ENCODE peak calls at places on chromosomes 5 and 9, in six cellular contexts. N is testis; U is uterus; T is IMR-90; S is CD8-positive, alpha-beta memory T cell; B is Peyer's patch. D is an unnamed sample.

GRCh38 chr9:36450110-36450732 is 50.2 kb upstream of the RNF38 start:
- DNase-seq in S (peak), N (peak), B (no peak), T (peak), U (no peak), D (no peak)

GRCh38 chr5:134450374-134450773 is 38.7 kb upstream of the CDKN2AIPNL start:
- DNase-seq in S (no peak), N (no peak), U (no peak), B (no peak), T (no peak), D (no peak)

GRCh38 chr9:3868012-3868411 is 342.2 kb upstream of the RFX3 start:
- DNase-seq in S (no peak), U (no peak), B (no peak), N (no peak), T (peak), D (no peak)

GRCh38 chr5:139293504-139294371 is at the start of gene MATR3:
- DNase-seq in N (peak), B (peak), S (peak), U (peak), T (peak), D (peak)

GRCh38 chr9:38176256-38176655 is 107.2 kb upstream of the SHB start:
- DNase-seq in S (no peak), T (no peak), U (no peak), N (no peak), B (no peak), D (no peak)

GRCh38 chr9:127521919-127522304 is 70.6 kb downstream of the LRSAM1 start:
- DNase-seq in T (no peak), S (no peak), N (no peak), U (no peak), B (no peak), D (no peak)

GRCh38 chr9:129761901-129762359 is 9.1 kb upstream of the PTGES start:
- DNase-seq in B (no peak), T (peak), N (no peak), S (no peak), U (peak), D (no peak)

GRCh38 chr9:113228130-113228665 is 6.9 kb downstream of the SLC31A1 start:
- DNase-seq in B (no peak), U (no peak), T (no peak), N (no peak), S (peak), D (no peak)

GRCh38 chr5:142295084-142295758 is 29.6 kb downstream of the SPRY4 start:
- DNase-seq in T (peak), U (no peak), S (no peak), N (no peak), B (no peak), D (no peak)

GRCh38 chr5:18270635-18271338 is 636.5 kb downstream of the TAF11L14 start:
- DNase-seq in U (no peak), N (no peak), S (no peak), T (no peak), B (no peak), D (peak)

GRCh38 chr5:74555991-74556390 is 84.5 kb downstream of the ENC1 start:
- DNase-seq in T (no peak), S (no peak), N (no peak), B (no peak), U (no peak), D (no peak)

GRCh38 chr9:125343518-125344284 is 82.1 kb downstream of the GAPVD1 start:
- DNase-seq in U (no peak), N (no peak), S (no peak), T (peak), B (no peak), D (peak)

GRCh38 chr9:108444400-108445358 is 411.1 kb downstream of the ACTL7B start:
- DNase-seq in U (peak), S (no peak), T (peak), B (no peak), N (no peak), D (peak)

GRCh38 chr9:129623331-129623730 is 2.4 kb upstream of the C9orf50 start:
- DNase-seq in S (no peak), T (peak), B (no peak), U (no peak), N (no peak), D (no peak)

GRCh38 chr5:112333236-112333850 is 85.7 kb downstream of the EPB41L4A start:
- DNase-seq in S (no peak), N (no peak), U (no peak), T (no peak), B (no peak), D (no peak)

GRCh38 chr5:149161026-149161687 is 19.9 kb downstream of the ABLIM3 start:
- DNase-seq in B (no peak), U (no peak), S (no peak), T (no peak), N (no peak), D (no peak)

GRCh38 chr5:80931423-80931822 is 28.7 kb upstream of the RASGRF2 start:
- DNase-seq in N (no peak), U (no peak), T (no peak), B (no peak), S (no peak), D (no peak)

GRCh38 chr9:110464321-110464720 is 115.2 kb downstream of the SVEP1 start:
- DNase-seq in B (no peak), U (no peak), T (no peak), N (no peak), S (no peak), D (no peak)

DNA sequence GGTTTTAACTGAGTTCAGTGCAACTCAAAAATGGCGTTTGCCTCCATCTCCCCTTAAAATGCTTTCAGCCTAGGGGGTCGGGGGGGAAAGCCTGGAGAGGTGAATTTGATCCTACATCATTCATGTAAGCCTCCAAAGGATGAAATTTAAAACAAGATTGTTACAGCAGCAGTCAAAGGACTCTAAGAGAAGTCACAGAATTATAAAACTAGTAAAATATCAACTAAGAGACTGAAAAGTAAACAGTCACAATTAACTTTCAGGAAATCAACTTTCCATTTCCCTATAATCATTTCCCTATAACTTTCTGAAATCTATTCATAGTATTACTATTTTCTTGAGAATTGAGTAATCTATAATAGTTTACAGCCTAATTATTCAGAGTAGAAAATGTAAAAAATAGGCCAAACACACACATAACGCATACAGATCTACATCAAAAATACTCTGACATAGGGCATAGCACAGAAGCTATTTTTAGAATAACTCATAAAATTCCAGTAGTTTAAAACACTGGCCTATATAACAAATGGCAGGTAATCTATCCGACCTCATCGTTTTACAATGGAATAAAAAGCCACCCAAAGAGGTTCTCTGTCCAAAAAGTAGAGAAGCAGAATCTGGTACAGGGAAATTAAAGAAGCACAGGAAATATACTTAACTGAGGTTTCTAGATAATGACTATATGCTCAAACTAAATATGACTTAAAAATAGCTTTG is 37.6 kb downstream of the FBXL17 start:
- DNase-seq in S (no peak), U (no peak), B (no peak), T (no peak), N (no peak), D (no peak)
- H3K27ac ChIP-seq in S (no peak), U (no peak), B (no peak), T (no peak), N (no peak), D (no peak)

DNA sequence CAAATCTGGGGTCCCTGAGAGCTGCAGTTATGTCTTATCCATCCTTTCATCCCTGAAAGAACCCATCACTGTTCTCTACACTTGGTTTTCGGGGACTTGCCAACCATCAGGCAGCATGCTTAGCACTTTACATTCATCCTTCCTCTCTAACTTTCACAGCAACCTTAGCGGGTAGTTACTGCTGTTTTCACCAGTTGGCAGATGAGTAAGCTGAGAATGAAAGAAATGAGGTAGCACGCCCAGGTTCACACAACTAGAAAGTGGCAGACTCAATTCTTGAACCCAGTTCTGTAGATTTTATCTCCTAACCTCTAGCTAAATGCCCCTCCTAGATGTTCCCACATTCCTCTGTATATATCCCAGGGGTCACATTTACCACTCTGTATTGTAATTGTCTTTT is 342.0 kb upstream of the WWC1 start:
- DNase-seq in T (no peak), B (no peak), S (no peak), U (no peak), N (no peak), D (no peak)
- H3K27ac ChIP-seq in T (no peak), B (no peak), S (no peak), U (no peak), N (no peak), D (no peak)

GRCh38 chr5:123856736-123857135 is 344.8 kb downstream of the CSNK1G3 start:
- DNase-seq in U (no peak), N (no peak), B (no peak), T (no peak), S (no peak), D (no peak)
- H3K27ac ChIP-seq in U (no peak), N (no peak), B (no peak), T (no peak), S (no peak), D (no peak)

DNA sequence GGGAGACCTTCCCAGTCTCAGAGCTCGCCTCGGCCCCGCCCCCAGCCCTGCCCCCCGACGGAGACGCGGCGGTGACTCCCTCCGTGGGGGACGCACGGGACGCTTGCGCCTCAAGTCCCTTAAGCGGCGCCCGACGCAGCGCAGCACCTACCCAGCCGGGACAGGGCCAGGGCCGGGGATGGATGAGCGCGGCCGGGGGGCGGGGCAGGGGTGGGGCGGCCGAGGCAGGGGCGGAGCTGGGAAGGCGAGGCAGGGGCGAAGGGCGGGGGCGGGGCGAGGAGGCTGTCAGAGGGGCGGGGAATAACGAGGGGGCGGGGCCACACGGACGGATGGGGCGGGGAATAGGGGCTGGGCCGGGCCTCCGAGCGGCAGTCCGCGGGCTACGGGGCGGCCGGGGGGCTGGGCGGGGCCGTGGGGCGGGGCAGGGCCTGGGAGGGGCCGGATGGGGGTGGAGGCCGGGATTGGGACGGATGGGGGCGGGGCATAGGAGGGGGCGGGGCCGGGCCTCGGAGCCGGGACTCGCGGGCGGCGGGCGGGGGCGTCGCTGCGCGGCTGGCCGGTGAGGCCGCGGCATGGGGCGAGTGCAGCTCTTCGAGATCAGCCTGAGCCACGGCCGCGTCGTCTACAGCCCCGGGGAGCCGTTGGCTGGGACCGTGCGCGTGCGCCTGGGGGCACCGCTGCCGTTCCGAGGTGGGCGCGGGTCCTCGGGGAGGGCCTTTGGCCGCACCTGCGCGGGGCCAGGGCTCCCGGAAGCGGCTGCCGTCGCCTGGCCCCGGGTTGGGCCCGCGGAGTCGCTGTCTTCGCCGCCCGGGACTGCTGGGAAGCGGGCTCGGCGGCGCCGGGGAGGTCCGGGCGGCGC is at the start of gene ARRDC1:
- DNase-seq in U (peak), S (peak), B (peak), N (peak), T (peak), D (peak)
- H3K27ac ChIP-seq in U (peak), S (peak), B (peak), N (peak), T (peak), D (peak)

DNA sequence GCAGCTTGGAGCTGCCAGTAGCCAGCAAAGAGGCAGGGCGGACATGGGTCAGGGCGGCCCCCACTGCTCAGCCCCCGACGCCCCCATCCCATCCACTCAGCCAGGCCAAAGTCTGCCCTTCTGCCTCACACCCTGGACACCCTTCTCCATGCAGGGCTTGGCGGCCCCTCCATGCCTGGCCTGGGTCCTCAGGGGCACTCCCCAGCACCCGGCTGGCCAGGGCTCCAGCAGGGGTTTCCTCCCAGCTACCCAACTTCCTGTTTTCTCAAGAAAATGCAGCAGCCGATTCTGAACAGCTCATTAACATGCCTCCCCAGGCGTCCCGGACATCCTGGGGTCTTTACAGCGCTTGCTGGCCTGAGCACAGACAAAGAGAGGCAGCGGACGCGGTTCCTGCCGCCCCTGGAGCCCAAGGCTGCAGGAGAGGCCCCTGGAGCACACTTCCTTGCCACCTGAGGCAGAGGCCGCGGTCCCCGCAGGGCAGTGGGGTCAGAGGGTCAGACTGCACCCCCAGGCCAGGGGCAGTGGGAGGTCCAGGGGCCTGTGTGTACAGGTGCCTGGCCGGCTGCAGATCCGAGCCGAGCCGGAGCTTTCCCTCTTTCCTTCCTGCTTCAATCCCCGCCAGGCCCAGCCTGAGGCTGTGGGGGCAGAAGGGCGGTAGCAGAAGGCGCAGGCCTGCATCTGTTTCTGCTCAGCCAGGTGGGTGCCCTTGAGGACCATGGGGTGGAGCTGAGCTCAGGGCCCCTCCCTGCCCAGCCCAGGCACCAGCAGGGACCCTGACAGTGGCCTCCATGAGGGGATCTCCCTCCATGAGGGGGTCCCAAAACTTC is 18.7 kb upstream of the NRARP start:
- DNase-seq in N (peak), B (peak), S (no peak), U (no peak), T (no peak), D (no peak)
- H3K27ac ChIP-seq in N (no peak), B (no peak), S (no peak), U (no peak), T (no peak), D (no peak)

GRCh38 chr9:14011799-14012560 is 302.0 kb downstream of the NFIB start:
- DNase-seq in N (no peak), B (no peak), U (no peak), S (no peak), T (no peak), D (no peak)
- H3K27ac ChIP-seq in N (no peak), B (no peak), U (no peak), S (no peak), T (no peak), D (no peak)

DNA sequence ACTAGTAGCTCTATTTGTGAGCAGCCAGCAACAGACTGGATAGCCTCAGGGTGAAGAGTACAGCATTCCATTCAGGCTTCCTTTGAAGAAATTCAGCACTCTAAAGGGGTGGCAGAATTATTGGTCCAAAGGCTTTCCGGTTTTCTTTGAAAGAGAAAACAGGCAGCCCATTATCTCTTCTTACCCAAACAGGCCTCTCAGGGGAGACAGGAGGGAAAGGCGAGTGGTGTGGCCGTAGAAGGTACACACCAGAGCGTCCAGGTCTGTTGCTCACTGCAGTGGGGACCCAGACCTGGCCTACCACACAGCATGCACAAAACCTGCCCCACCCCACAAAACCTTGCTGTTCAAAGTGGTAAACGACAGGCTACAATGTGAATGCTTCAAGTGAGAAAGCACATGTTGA is 83.3 kb downstream of the ZNF608 start:
- DNase-seq in S (no peak), N (no peak), U (no peak), B (no peak), T (no peak), D (no peak)
- H3K27ac ChIP-seq in S (no peak), N (no peak), U (no peak), B (peak), T (peak), D (no peak)

GRCh38 chr9:673264-673965 is 168.1 kb upstream of the DMRT1 start:
- DNase-seq in U (no peak), T (no peak), S (no peak), N (no peak), B (no peak), D (peak)
- H3K27ac ChIP-seq in U (peak), T (no peak), S (no peak), N (no peak), B (no peak), D (peak)

D was measured in epithelial cell of prostate.